ENCODE peak calls at places on chromosomes 1 and 21, in four cellular contexts. T is mesendoderm, U is esophagus muscularis mucosa, L is stomach. N is an unnamed sample. For H3K36me3, the result is how much of the 10 kb centered on the place peaks cover.

GRCh38 chr1:100627018-100627716 is 89.2 kb downstream of the GPR88 start:
- DNase-seq in T (no peak), U (no peak), L (no peak), N (no peak)

GRCh38 chr1:3103977-3104677 is 35.1 kb downstream of the PRDM16 start:
- DNase-seq in T (no peak), U (no peak), L (no peak), N (no peak)

GRCh38 chr1:41848216-41848952 is 70.3 kb downstream of the HIVEP3 start:
- DNase-seq in T (no peak), U (no peak), L (no peak), N (no peak)

GRCh38 chr1:248393050-248393449 is 9.8 kb upstream of the OR2T1 start:
- DNase-seq in T (no peak), U (no peak), L (no peak), N (no peak)

GRCh38 chr1:110454328-110454727 is 3.4 kb downstream of the PROK1 start:
- DNase-seq in T (no peak), U (no peak), L (no peak), N (no peak)

GRCh38 chr1:19762175-19762779 is 37.4 kb downstream of the TMCO4 start:
- DNase-seq in T (peak), U (no peak), L (peak), N (no peak)

GRCh38 chr1:9119745-9120144 is 9.2 kb downstream of the GPR157 start:
- DNase-seq in T (no peak), U (no peak), L (no peak), N (peak)

GRCh38 chr1:38833146-38833545 is 26.4 kb downstream of the RRAGC start:
- DNase-seq in T (no peak), U (no peak), L (no peak), N (no peak)

DNA sequence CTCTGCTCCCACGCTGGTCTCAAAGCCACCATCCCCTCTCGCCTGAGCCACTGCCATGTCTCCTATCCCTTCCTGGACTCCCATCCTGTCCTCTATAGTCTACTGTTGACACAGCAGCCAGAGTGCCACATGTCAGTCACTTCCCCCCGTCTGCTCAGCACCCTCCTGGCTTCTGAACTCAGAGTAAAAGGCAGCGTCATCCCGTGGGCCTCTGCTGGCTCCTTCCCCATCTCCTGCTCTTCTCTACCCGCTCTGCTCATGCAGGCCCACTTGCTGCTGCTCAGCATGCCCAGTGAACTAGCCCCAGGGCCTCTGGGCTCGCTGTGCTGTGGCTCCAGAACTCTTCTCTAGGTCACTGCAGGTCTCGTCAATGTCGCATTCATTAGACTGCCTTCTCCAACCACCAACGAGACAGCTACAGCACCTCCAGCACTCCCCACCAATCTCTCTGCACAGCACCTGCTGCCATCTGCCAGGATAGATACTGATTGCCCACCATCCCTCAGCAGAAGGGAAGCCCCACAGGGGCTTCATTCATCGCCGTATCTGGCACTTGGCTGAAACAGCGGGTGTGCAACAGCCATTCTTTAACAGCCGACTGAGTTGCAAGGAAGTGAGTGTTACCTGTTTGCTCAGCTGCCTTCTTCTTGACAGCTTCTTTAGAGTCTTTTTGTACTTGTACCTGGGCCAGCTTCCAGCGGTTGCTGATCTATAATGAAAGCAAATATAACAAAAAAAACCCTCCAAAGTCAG is 11.8 kb upstream of the SRM start:
- DNase-seq in T (no peak), U (no peak), L (peak), N (no peak)
- H3K36me3 ChIP-seq in T (under half), U (half or more), L (half or more), N (half or more)

DNA sequence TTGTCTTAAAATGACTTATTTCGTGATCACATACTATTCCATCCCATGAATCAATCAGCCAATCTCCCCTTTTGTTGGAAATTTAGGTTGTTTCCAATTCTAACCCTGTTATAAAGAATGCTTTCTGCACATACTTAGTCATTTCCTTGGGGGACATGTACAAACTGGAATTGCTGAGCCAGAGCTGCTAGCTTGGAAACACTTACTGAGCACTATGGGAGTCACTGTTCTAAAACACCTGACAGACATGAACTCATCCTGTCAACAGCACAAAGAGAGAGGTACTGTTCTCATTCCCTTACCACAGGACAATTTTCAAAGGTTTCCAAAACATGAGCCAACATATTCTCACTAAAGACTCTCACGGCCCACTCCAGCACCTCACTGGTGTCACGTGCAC is 32.1 kb downstream of the AK2 start:
- DNase-seq in T (no peak), U (no peak), L (no peak), N (no peak)
- H3K4me3 ChIP-seq in T (no peak), U (no peak), L (no peak), N (no peak)

GRCh38 chr21:38384675-38385074 is 113.6 kb downstream of the ERG start:
- DNase-seq in T (no peak), U (peak), L (no peak), N (no peak)
- H3K36me3 ChIP-seq in T (under half), U (under half), L (under half), N (under half)

GRCh38 chr1:194225781-194226180 is 1039.4 kb upstream of the B3GALT2 start:
- DNase-seq in T (no peak), U (no peak), L (no peak), N (no peak)

GRCh38 chr1:194230351-194231144 is 1044.1 kb upstream of the B3GALT2 start:
- DNase-seq in T (no peak), U (no peak), L (no peak), N (no peak)

GRCh38 chr1:194233069-194233468 is 1046.7 kb upstream of the B3GALT2 start:
- DNase-seq in T (no peak), U (no peak), L (no peak), N (no peak)

DNA sequence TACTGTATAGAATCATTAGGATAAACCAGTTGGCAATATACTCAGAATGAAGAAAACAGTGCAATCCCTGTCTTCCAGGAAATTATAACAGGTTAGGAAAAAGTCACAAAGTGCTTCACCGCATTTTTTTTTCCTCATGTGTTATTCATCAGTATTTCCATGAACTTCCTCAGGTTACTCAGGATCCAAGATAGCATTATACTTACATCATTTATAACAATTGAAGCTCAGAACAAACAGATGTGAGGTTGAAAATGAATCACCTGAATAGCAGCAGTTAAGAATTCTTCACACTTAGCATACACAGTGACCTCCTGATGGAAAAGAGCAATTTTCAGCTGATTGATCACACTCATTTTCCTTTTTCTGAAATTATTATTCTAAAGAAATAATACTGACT is 1040.7 kb upstream of the B3GALT2 start:
- DNase-seq in T (no peak), U (no peak), L (no peak), N (no peak)
- H3K4me3 ChIP-seq in T (no peak), U (no peak), L (no peak), N (no peak)

DNA sequence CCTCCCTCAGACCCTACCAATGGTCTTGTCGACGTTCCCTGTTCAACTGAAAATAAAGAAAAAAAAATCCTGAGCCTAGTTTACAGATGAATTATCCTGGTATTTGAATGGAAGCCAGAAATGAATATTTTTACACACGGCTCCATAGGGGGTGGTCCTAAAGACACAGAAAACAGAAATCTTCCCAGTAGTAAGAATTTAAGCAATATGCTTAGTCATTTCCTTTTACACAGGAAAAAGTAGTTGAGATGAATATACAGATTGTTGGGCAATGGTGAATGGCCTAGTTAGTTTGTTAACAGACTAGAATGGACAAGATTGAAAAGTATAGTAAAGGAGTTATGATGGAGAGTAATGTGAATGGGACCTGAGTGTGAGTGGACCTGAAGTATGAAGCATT is 67.5 kb downstream of the RGS18 start:
- DNase-seq in T (no peak), U (no peak), L (no peak), N (no peak)
- H3K36me3 ChIP-seq in T (under half), U (under half), L (under half), N (under half)

N was measured in lower lobe of right lung.